ENCODE peak calls at places on chromosome 16, in six cellular contexts. Q is MM.1S; F is aorta; S is substantia nigra; M is cardiac muscle cell; Y is CD8-positive, alpha-beta T cell. C is an unnamed sample.

GRCh38 chr16:20971420-20971819 is 70.8 kb downstream of the LYRM1 start:
- DNase-seq in Y (no peak), Q (no peak), S (no peak), F (no peak), M (no peak), C (no peak)

GRCh38 chr16:55502801-55503366 is 6.0 kb upstream of the LPCAT2 start:
- DNase-seq in M (peak; percentile 78), Q (no peak), F (peak; percentile 87), S (peak; percentile 87), Y (no peak), C (no peak)

GRCh38 chr16:88402551-88402950 is 19.8 kb downstream of the ZNF469 start:
- DNase-seq in M (no peak), S (no peak), F (no peak), Q (no peak), Y (no peak), C (no peak)

GRCh38 chr16:4663756-4664465 is 29.5 kb upstream of the NUDT16L1 start:
- DNase-seq in F (no peak), S (peak; percentile 24), M (no peak), Y (no peak), Q (no peak), C (no peak)

GRCh38 chr16:70652322-70652721 is 6.0 kb downstream of the IL34 start:
- DNase-seq in F (no peak), Y (no peak), S (no peak), Q (no peak), M (no peak), C (no peak)

GRCh38 chr16:12658506-12658905 is 145.2 kb downstream of the CPPED1 start:
- DNase-seq in S (no peak), Q (no peak), M (no peak), F (no peak), Y (no peak), C (no peak)

GRCh38 chr16:77782694-77783093 is 5.7 kb upstream of the VAT1L start:
- DNase-seq in Y (no peak), F (no peak), Q (no peak), M (no peak), S (no peak), C (no peak)

GRCh38 chr16:28494141-28494851 is at the start of gene APOBR:
- DNase-seq in M (no peak), Q (peak; percentile 51), Y (peak; percentile 81), F (no peak), S (peak; percentile 24), C (peak; percentile 52)

GRCh38 chr16:12433691-12434390 is 369.8 kb downstream of the CPPED1 start:
- DNase-seq in M (no peak), Q (no peak), Y (no peak), F (no peak), S (no peak), C (no peak)

GRCh38 chr16:53080345-53081031 is 25.7 kb downstream of the CHD9 start:
- DNase-seq in F (no peak), Y (no peak), S (no peak), M (no peak), Q (no peak), C (no peak)

GRCh38 chr16:7405166-7405565 is 72.5 kb downstream of the RBFOX1 start:
- DNase-seq in S (no peak), Y (no peak), M (peak; percentile 60), Q (no peak), F (no peak), C (no peak)

GRCh38 chr16:58679763-58680162 is 4.8 kb downstream of the SLC38A7 start:
- DNase-seq in F (no peak), Y (no peak), S (no peak), M (no peak), Q (no peak), C (no peak)

GRCh38 chr16:8905168-8905762 is 23.1 kb downstream of the LITAFD start:
- DNase-seq in F (no peak), S (no peak), M (peak; percentile 37), Q (peak; percentile 24), Y (no peak), C (peak; percentile 23)

GRCh38 chr16:907361-907760 is 63.4 kb downstream of the LMF1 start:
- DNase-seq in Y (no peak), Q (peak; percentile 25), M (no peak), S (no peak), F (peak; percentile 23), C (no peak)

GRCh38 chr16:83305092-83305491 is 502.7 kb upstream of the HSBP1 start:
- DNase-seq in Y (no peak), S (no peak), M (no peak), F (no peak), Q (no peak), C (no peak)

GRCh38 chr16:86303787-86304685 is 206.3 kb upstream of the FOXF1 start:
- DNase-seq in Q (no peak), M (no peak), Y (no peak), S (no peak), F (no peak), C (no peak)

GRCh38 chr16:23274968-23275367 is 27.1 kb upstream of the SCNN1B start:
- DNase-seq in S (no peak), Y (no peak), M (no peak), Q (no peak), F (no peak), C (no peak)

GRCh38 chr16:82481455-82481854 is 145.3 kb upstream of the CDH13 start:
- DNase-seq in Y (no peak), Q (no peak), S (no peak), M (no peak), F (no peak), C (no peak)

GRCh38 chr16:1537138-1537577 is 3.7 kb downstream of the TMEM204 start:
- DNase-seq in F (peak; percentile 75), Y (no peak), S (no peak), Q (no peak), M (no peak), C (no peak)

GRCh38 chr16:74064120-74064735 is 232.4 kb upstream of the PSMD7 start:
- DNase-seq in Q (no peak), M (no peak), Y (no peak), S (no peak), F (no peak), C (no peak)

GRCh38 chr16:83727018-83727417 is 80.8 kb upstream of the HSBP1 start:
- DNase-seq in Q (no peak), M (no peak), F (no peak), S (no peak), Y (no peak), C (no peak)

GRCh38 chr16:86828653-86829052 is 250.3 kb downstream of the FOXL1 start:
- DNase-seq in S (no peak), M (no peak), Y (no peak), F (peak; percentile 47), Q (no peak), C (no peak)

GRCh38 chr16:26860506-26860905 is 206.2 kb upstream of the C16orf82 start:
- DNase-seq in F (no peak), M (no peak), Q (no peak), Y (no peak), S (no peak), C (no peak)

GRCh38 chr16:24701521-24701951 is 27.9 kb upstream of the TNRC6A start:
- DNase-seq in M (no peak), Q (no peak), Y (no peak), F (no peak), S (no peak), C (no peak)

GRCh38 chr16:84511180-84511800 is 6.8 kb upstream of the MEAK7 start:
- DNase-seq in Y (peak; percentile 75), F (peak; percentile 96), S (peak; percentile 53), Q (peak; percentile 35), M (peak; percentile 79), C (peak; percentile 85)

GRCh38 chr16:11224096-11224893 is 31.7 kb downstream of the SOCS1 start:
- DNase-seq in F (peak; percentile 82), Q (no peak), Y (peak; percentile 39), S (no peak), M (peak; percentile 38), C (peak; percentile 48)

GRCh38 chr16:68188170-68188569 is 47.8 kb downstream of the ESRP2 start:
- DNase-seq in F (no peak), Y (no peak), S (no peak), Q (no peak), M (no peak), C (no peak)

GRCh38 chr16:35134471-35134870 is 1675.1 kb downstream of the TP53TG3F start:
- DNase-seq in Q (no peak), F (no peak), Y (no peak), M (no peak), S (no peak), C (no peak)
- H3K27ac ChIP-seq in Q (no peak overlapping the region), F (no peak overlapping the region), Y (no peak overlapping the region), M (no peak overlapping the region), S (no peak overlapping the region), C (no peak overlapping the region)

DNA sequence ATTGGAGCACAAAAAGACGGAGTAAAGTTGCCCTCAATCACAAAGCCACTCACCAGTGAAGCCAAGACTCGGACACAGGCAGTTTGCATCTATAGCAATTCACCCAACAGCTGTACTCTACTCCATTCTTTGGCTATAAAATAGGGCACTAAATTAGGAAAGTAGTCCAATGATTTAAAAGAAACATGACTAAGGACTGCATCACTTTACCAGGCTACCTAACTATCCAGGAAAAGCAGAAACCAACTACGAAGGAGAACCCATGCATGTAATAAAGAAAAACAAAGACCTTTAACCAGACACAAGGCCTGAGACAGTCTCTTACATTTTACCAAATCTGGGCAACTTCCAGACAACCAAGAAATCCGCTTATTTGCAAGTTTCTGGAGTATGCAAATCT is 59.9 kb downstream of the CDH11 start:
- DNase-seq in M (no peak), Y (no peak), Q (no peak), F (no peak), S (no peak), C (no peak)
- H3K27ac ChIP-seq in M (no peak overlapping the region), Y (no peak overlapping the region), Q (no peak overlapping the region), F (no peak overlapping the region), S (peak overlapping the region; percentile 80), C (no peak overlapping the region)

DNA sequence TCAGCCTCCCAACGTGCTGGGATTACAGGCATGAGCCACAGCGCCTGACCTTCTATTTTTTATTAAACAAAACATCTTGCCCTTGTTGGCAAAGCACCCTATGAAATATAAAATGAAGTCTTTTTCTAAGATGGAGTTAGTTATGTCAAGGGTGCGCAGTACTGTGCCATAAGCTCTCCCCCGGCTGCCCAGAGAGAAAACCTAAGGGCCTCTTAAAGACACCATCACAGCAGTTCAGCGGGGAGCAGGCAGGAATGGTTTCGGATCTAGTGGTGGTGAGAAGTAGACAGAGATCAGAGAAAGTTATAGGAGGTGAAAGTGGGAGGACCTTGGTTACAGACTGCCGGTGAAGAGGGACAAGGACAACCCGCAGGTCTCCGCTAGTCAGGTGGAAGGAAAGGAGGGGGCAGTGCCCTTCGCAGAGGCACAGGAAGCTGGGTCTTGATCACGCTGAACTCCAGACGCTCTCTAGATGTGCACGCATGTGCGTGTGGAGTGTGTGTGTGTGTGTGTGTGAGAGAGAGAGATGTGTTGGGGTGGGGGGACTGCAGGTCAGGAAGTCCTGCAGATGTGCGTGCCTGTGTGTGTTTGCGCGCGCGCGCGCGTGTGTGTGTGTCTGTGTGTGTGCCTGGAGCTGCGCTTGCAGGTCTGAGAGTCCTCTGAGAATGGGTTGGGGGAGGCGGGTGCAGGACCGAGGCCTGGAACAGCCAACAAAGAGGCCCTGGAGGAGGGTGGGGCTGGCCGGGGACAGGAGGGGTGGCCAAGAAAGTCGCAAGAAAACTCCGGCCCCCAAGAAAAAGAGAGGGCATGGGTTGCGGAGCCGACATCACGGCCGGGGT is 748 bp upstream of the CMTM3 start:
- DNase-seq in F (peak; percentile 85), S (peak; percentile 29), Q (peak; percentile 68), M (peak; percentile 72), Y (peak; percentile 66), C (peak; percentile 85)
- H3K27ac ChIP-seq in F (peak overlapping the region; percentile 20), S (peak overlapping the region; percentile 61), Q (no peak overlapping the region), M (peak overlapping the region; percentile 36), Y (peak overlapping the region; percentile 59), C (peak overlapping the region; percentile 74)

DNA sequence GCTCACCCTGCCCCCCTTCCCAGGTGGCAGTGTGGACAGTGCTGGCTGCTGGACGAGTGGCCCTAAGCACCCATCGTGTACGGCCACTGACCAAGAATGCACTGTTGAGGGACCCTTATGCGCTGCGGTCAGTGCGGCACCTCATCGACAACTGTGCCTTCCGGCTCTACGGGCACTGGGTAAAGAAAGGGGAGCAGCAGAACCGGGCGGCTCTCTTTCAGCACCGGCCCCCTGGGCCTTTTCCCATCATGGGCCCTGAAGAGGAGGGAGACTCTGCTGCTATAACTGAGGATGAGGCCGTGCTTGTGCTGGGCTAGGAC is 5.1 kb downstream of the CFAP119 start:
- DNase-seq in F (no peak), Y (no peak), Q (no peak), M (no peak), S (no peak), C (no peak)
- H3K27ac ChIP-seq in F (no peak overlapping the region), Y (no peak overlapping the region), Q (no peak overlapping the region), M (no peak overlapping the region), S (no peak overlapping the region), C (no peak overlapping the region)

C was measured in naive thymus-derived CD4-positive, alpha-beta T cell.